ENCODE peak calls at places on chromosomes 1 and 21, in seven cellular contexts. O is thyroid gland, U is body of pancreas, Z is ovary, J is nephron progenitor cell, V is MM.1S, R is uterus. B is an unnamed sample.
A peak's percentile ranks its signal among the peaks of the same experiment; 100 is the strongest.

GRCh38 chr1:213122514-213122929 is 71.5 kb downstream of the RPS6KC1 start:
- DNase-seq in O (no peak), U (no peak), Z (no peak), J (no peak), V (peak; percentile 74), R (no peak), B (peak; percentile 18)

GRCh38 chr1:209625205-209625549 is 27.0 kb downstream of the LAMB3 start:
- DNase-seq in O (peak; percentile 52), U (no peak), Z (no peak), J (no peak), V (no peak), R (no peak), B (no peak)

GRCh38 chr1:76035053-76035452 is 39.5 kb upstream of the ST6GALNAC3 start:
- DNase-seq in O (peak; percentile 37), U (no peak), Z (no peak), J (no peak), V (no peak), R (no peak), B (no peak)

GRCh38 chr1:204292733-204293132 is 67.0 kb downstream of the PLEKHA6 start:
- DNase-seq in O (no peak), U (no peak), Z (peak; percentile 63), J (no peak), V (no peak), R (no peak), B (no peak)

GRCh38 chr1:119316870-119317416 is 51.6 kb upstream of the HAO2 start:
- DNase-seq in O (no peak), U (no peak), Z (no peak), J (peak; percentile 17), V (no peak), R (no peak), B (no peak)

GRCh38 chr1:201493757-201494617 is 12.9 kb downstream of the CSRP1 start:
- DNase-seq in O (peak; percentile 63), U (peak; percentile 65), Z (peak; percentile 82), J (peak; percentile 26), V (no peak), R (peak; percentile 84), B (no peak)

GRCh38 chr1:27527857-27528700 is 38.1 kb upstream of the WASF2 start:
- DNase-seq in O (peak; percentile 93), U (peak; percentile 77), Z (peak; percentile 80), J (peak; percentile 65), V (peak; percentile 33), R (peak; percentile 66), B (peak; percentile 68)

GRCh38 chr1:242522304-242522945 is 2.1 kb downstream of the PLD5 start:
- DNase-seq in O (no peak), U (no peak), Z (no peak), J (no peak), V (no peak), R (no peak), B (no peak)

GRCh38 chr1:206593351-206593925 is 18.8 kb downstream of the EIF2D start:
- DNase-seq in O (no peak), U (no peak), Z (no peak), J (no peak), V (no peak), R (no peak), B (no peak)

GRCh38 chr1:26388791-26389445 is 16.4 kb upstream of the ZNF683 start:
- DNase-seq in O (no peak), U (no peak), Z (no peak), J (no peak), V (no peak), R (no peak), B (no peak)

GRCh38 chr1:26389604-26390247 is 17.2 kb upstream of the ZNF683 start:
- DNase-seq in O (no peak), U (no peak), Z (no peak), J (no peak), V (no peak), R (no peak), B (no peak)

GRCh38 chr1:26387447-26387846 is 14.9 kb upstream of the ZNF683 start:
- DNase-seq in O (no peak), U (no peak), Z (no peak), J (no peak), V (no peak), R (no peak), B (no peak)

DNA sequence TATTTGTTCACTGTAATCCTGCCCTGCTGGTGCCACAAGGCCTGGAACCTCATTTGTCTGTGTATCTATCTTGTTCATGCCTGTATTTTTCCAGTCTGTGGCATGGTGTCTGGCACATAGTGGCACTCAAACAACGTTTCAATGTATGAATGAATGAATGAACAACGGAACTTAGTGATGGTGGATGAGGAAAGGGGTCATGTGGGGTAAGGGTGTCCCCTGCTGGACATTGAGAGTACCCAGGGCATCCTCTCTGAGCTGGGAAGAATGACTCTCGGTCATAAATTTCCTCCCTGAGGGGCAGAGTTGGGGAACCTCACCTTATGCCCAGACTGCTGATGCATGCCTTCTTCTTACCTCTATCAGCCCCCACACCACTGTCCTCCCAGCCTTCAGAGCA is 18.9 kb upstream of the ZNF683 start:
- DNase-seq in O (no peak), U (no peak), Z (no peak), J (peak; percentile 40), V (no peak), R (no peak), B (no peak)
- TF ChIP-seq CTCF in O (peak; percentile 8), U (no peak), Z (no peak), J (peak; percentile 62), V (peak; percentile 45), R (no peak), B (peak; percentile 61)

DNA sequence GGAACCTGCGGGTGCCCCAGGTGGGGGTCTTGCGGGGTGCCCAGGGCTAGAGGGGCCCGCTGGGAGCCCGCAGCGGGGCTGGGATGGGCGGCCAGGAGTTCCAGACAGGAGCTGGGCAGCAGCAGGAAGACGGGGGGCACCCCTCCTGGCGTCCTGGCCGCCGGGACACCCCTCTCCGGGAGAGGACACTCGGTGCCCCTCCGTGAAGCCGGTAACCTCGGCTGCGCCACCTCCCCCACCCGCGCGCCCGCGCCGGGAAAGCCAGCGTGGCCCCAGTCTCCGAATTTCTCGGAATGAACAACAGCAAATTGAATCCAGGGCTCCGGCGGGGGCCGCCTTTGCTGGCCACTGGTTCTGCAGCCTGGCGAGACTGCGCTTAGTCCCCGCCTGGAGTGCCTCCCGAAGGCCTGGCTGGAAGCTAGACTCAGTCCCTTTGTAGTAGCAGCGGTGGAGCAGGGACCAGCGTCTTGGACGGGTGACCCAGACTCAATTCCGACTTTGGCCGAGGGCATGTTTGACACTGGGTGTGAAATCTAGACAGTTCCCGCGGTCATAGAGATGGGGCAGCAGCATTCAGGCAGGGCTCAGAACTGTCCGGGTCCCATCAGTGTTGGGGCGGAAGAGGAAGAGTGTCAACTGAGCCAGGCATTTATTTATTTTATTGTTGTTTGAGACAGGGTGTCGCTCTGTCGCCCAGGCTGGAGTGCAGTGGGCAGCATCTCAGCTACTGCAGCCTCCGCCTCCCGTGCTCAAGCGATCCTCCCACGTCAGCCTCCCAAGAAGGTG is 766 bp downstream of the IFNGR2 start:
- DNase-seq in O (peak; percentile 76), U (peak; percentile 55), Z (peak; percentile 67), J (peak; percentile 64), V (peak; percentile 58), R (peak; percentile 54), B (peak; percentile 69)
- TF ChIP-seq CTCF in O (no peak), U (no peak), Z (no peak), J (no peak), V (no peak), R (no peak), B (no peak)

DNA sequence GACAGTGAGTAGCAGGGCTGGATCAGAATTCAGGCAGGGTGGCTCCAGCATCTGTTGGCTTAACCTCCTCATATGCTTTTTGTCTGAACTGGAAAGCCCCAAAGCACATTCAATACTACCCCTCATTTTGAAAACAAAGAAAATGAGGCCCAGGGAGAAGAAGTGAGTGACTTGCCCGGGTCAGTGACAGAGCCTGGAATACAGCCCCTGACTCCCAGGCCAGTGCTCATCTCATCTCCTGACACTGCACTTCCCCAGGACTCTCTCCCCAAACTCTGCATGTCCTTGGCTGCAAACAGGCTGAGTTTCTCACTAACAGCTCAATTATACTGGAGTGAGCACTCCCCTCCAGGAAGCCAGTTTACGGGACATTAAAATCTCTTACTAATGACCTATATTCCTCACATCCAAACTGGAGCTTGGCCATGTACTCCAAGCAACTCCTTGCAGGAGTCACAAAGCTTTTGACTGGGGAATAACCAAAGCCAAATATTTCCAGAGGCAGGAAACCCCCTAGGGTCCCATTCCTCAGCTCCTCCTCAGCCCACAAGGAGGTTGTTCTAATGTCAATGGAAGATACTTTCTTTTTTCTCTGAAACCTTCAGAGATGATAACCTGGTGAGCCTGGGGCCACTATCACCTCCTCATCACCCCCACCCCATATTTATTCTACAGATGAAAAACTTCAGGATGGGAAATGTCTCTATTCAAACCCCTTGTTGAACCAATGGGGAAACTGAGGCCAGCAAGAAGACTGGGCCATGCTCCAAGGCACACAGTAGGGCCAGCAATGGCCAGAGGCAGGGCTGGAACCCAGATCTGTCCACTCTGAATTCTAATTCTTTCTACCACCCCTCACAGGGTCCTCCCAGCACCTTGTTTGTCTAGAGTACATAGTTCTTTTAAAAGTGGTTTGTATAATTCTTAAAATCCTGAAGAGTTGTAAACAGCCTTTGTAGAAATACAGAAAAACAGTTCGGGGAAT is 127.0 kb downstream of the PLPP3 start:
- DNase-seq in O (no peak), U (peak; percentile 21), Z (no peak), J (no peak), V (no peak), R (peak; percentile 63), B (no peak)
- TF ChIP-seq CTCF in O (no peak), U (no peak), Z (no peak), J (no peak), V (no peak), R (no peak), B (no peak)

DNA sequence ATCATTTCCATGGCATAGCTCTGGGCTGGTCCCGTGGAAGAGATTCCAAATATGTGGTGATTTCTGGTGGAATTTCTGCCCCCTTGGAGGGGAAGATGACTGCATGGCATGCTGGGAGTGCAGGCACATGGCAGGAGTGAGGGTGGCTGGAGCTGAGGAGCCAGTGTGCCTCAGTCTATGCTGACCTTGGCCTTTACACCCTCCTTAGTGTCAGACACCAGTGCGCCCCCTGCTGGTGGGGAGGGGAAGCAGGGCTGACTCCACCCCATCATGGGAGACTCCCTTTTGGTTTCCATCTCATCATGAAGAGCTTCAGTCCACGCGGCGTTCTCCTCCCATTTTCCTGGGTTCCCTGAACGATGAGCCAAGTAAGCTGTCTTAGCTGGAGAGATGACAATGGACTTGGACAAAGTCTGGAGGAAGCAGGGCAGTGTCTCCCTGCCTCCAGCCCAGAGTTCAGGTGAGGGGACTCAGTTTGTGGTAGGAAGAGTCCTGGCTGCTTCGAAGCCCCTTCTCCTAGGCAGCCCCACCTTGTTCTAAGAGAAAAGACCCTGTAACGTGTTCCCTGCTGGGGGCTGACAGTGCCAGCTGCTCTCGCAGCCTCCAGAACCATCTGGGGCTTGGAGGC is 10.3 kb downstream of the ALX3 start:
- DNase-seq in O (peak; percentile 31), U (peak; percentile 41), Z (no peak), J (peak; percentile 52), V (peak; percentile 33), R (peak; percentile 26), B (peak; percentile 48)
- TF ChIP-seq CTCF in O (peak; percentile 44), U (peak; percentile 28), Z (peak; percentile 20), J (peak; percentile 59), V (peak; percentile 69), R (no peak), B (peak; percentile 98)

DNA sequence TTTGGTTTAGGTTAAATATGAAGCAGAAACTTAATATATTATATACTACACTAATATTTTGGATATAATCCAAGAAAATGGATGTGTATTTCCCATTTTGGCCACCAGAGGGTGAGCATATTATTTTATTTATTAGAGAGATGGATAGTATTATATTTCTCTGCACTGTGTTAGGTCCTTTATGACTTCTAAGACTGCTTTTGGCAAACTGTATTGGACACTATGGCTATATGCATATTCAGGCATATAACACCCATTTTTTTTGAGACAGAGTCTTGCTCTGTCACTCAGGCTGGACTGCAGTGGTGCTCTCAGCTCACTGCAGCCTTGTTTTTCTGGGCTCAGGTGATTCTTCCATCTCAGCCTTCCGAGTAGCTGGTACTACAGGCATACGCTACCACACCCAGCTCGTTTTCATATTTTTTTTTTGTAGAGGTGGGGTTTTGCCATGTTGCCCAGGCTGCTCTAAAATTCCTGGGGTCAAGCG is 17.8 kb upstream of the PGM1 start:
- DNase-seq in O (no peak), U (no peak), Z (no peak), J (no peak), V (peak; percentile 30), R (no peak), B (no peak)
- TF ChIP-seq CTCF in O (peak; percentile 60), U (peak; percentile 65), Z (peak; percentile 59), J (peak; percentile 94), V (peak; percentile 52), R (peak; percentile 43), B (peak; percentile 38)

B was measured in GM06990.